ENCODE peak calls at places on chromosome 19, in nine cellular contexts. C, A, I, V, R, J, D, B and O are unnamed samples.

GRCh38 chr19:5424192-5424973 is 30.8 kb upstream of the ZNRF4 start:
- DNase-seq in B (no peak), I (no peak), R (no peak), D (no peak), V (no peak), J (no peak), C (no peak), A (no peak), O (no peak)

GRCh38 chr19:28332351-28332750 is 880.6 kb downstream of the UQCRFS1 start:
- DNase-seq in R (no peak), C (no peak), I (no peak), D (no peak), B (no peak), J (no peak), A (no peak), V (no peak), O (no peak)

GRCh38 chr19:56720281-56720680 is 48.7 kb upstream of the ZNF835 start:
- DNase-seq in A (no peak), D (no peak), V (no peak), J (no peak), R (no peak), I (no peak), C (no peak), B (no peak), O (no peak)

GRCh38 chr19:49818691-49819331 is 722 bp downstream of the MED25 start:
- DNase-seq in V (no peak), I (no peak), B (peak), R (no peak), A (no peak), C (no peak), D (no peak), J (no peak), O (peak)

GRCh38 chr19:5541456-5541855 is 26.3 kb downstream of the TINCR start:
- DNase-seq in D (no peak), B (no peak), R (no peak), C (no peak), V (no peak), J (no peak), A (no peak), I (no peak), O (no peak)

GRCh38 chr19:47190167-47190727 is 40.8 kb downstream of the BBC3 start:
- DNase-seq in C (no peak), R (peak), I (peak), B (peak), V (peak), D (peak), A (peak), J (peak), O (no peak)

GRCh38 chr19:48468806-48469055 is 438 bp upstream of the CYTH2 start:
- DNase-seq in V (no peak), A (no peak), D (no peak), I (no peak), B (no peak), R (no peak), J (no peak), C (no peak), O (no peak)

GRCh38 chr19:42023121-42023942 is 29.3 kb upstream of the ATP1A3 start:
- DNase-seq in A (peak), V (peak), B (peak), J (peak), C (peak), R (no peak), D (no peak), I (peak), O (peak)

GRCh38 chr19:6423499-6424189 is 967 bp downstream of the KHSRP start:
- DNase-seq in A (no peak), J (peak), I (peak), R (peak), D (peak), B (peak), C (peak), V (no peak), O (peak)

GRCh38 chr19:49155830-49156346 is 692 bp upstream of the HRC start:
- DNase-seq in B (peak), C (peak), I (no peak), A (no peak), V (no peak), J (no peak), D (no peak), R (no peak), O (peak)

GRCh38 chr19:47713046-47714021 is at the start of gene EHD2:
- DNase-seq in D (peak), R (peak), V (no peak), C (peak), B (peak), A (peak), J (peak), I (no peak), O (peak)

GRCh38 chr19:29378543-29379105 is 147.2 kb upstream of the VSTM2B start:
- DNase-seq in R (no peak), A (no peak), I (no peak), D (no peak), V (no peak), B (no peak), C (no peak), J (no peak), O (no peak)

GRCh38 chr19:6720369-6721112 is at the start of gene C3:
- DNase-seq in C (no peak), A (peak), I (no peak), J (peak), R (no peak), D (peak), V (no peak), B (no peak), O (no peak)

GRCh38 chr19:39518975-39519374 is 4.0 kb downstream of the SELENOV start:
- DNase-seq in C (peak), I (no peak), A (no peak), J (no peak), V (no peak), R (no peak), B (peak), D (no peak), O (no peak)

GRCh38 chr19:49823472-49823871 is 5.4 kb downstream of the MED25 start:
- DNase-seq in J (no peak), C (no peak), D (no peak), B (no peak), A (no peak), R (no peak), V (no peak), I (no peak), O (no peak)

GRCh38 chr19:44770550-44771257 is 7.0 kb upstream of the CBLC start:
- DNase-seq in D (peak), A (peak), V (peak), R (peak), B (peak), I (peak), J (peak), C (peak), O (peak)
- H3K4me3 ChIP-seq in D (no peak), A (no peak), V (peak), R (no peak), B (no peak), I (peak), J (no peak), C (no peak), O (no peak)

DNA sequence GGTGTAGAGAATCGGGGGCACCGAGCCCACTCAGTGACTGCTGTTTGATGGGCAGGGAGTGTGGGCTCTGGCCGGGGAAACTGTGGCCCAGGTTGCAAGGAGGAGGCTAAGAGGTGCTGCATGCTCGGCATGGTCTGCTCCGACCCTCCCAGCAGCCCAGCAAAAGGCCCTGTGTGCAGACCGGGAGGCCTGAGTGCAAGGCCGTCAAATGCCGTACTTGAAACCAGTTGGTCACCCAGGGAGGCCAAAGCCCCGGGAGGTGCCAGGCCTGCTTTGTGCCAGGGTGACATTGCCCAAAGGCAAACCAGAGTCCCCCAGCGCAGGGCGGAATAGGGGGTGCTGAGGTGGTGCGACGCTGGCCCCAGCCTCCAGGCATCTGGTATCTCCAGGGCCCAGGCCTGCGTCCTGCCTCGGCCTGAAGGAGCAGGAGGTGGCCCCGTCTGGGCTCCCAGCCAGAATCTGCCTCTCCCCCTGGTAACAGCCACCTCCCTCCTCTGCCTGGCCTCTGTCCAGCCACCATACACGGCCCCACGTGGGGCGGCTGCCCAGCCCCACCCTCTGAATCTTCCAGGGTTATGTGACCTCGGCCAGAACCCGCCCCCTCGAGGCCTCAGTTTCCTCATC is 4.0 kb downstream of the PIK3R2 start:
- DNase-seq in D (peak), C (no peak), J (peak), A (peak), V (peak), I (peak), B (peak), R (peak), O (no peak)
- H3K4me2 ChIP-seq in D (peak), C (no peak), J (peak), A (peak), V (peak), I (no peak), B (peak), R (peak), O (peak)

GRCh38 chr19:590396-590745 is 690 bp downstream of the HCN2 start:
- DNase-seq in A (no peak), J (peak), R (no peak), I (peak), D (peak), C (no peak), B (no peak), V (no peak), O (peak)

GRCh38 chr19:588758-589692 is 656 bp upstream of the HCN2 start:
- DNase-seq in B (no peak), C (peak), J (no peak), D (no peak), I (no peak), R (no peak), V (no peak), A (peak), O (peak)

GRCh38 chr19:589693-590395 is at the start of gene HCN2:
- DNase-seq in B (peak), R (no peak), I (no peak), D (no peak), A (no peak), C (no peak), V (no peak), J (no peak), O (no peak)

GRCh38 chr19:590750-591098 is 1.0 kb downstream of the HCN2 start:
- DNase-seq in C (no peak), R (no peak), I (no peak), V (no peak), D (no peak), B (no peak), J (no peak), A (no peak), O (no peak)

GRCh38 chr19:588093-588742 is 1.5 kb upstream of the HCN2 start:
- DNase-seq in C (peak), B (peak), R (no peak), A (peak), V (peak), D (peak), J (peak), I (peak), O (peak)
- TF ChIP-seq CTCF in C (peak), B (peak), R (no peak), A (peak), V (peak), D (peak), J (peak), I (peak), O (peak)

GRCh38 chr19:7923295-7924191 is 2.4 kb downstream of the CTXN1 start:
- DNase-seq in I (no peak), C (no peak), V (no peak), J (no peak), D (no peak), B (no peak), A (no peak), R (no peak), O (no peak)

GRCh38 chr19:7922841-7923205 is 2.7 kb downstream of the SNAPC2 start:
- DNase-seq in V (no peak), A (no peak), D (no peak), R (no peak), C (no peak), J (no peak), I (no peak), B (no peak), O (no peak)

GRCh38 chr19:7921302-7921954 is 1.3 kb downstream of the SNAPC2 start:
- DNase-seq in V (no peak), J (no peak), R (no peak), C (no peak), I (no peak), A (no peak), B (no peak), D (no peak), O (no peak)

GRCh38 chr19:7920520-7921301 is 573 bp downstream of the SNAPC2 start:
- DNase-seq in A (peak), I (peak), J (peak), C (peak), R (peak), D (peak), V (peak), B (peak), O (peak)

DNA sequence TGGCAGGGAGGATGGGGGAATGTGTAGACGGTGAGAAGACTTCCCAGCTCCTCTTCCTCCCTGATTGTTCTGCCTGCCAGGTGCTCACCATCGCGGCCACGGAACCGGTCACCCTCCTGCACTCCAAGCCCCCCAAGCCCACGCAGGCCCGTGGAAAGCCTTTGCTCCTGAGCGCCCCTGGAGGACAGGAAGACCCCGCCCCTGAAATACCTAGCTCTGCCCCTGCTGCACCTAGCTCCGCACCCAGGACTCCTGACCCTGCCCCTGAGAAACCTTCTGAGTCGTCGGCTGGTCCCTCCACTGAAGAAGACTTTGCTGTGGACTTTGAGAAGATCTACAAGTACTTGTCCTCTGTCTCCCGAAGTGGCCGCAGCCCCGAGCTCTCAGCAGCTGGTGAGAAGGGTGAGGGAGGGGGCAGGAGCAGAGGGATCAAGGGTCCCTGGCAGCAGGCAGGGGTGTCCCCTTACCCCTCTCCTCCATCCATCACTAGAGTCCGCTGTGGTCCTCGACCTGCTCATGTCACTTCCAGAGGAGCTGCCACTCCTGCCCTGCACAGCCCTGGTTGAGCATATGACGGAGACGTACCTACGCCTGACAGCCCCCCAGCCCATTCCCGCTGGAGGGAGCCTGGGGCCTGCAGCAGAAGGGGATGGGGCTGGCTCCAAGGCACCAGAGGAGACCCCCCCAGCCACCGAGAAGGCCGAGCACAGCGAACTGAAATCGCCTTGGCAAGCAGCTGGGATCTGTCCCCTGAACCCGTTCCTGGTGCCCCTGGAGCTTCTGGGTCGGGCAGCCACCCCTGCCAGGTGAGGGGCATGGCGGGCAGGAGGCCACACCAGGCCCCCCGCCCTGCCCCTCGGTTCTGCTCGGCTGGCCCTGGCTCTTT is 2.1 kb downstream of the SNAPC2 start:
- DNase-seq in C (no peak), I (no peak), R (no peak), J (no peak), V (no peak), A (no peak), B (no peak), D (no peak), O (no peak)
- H3K4me3 ChIP-seq in C (no peak), I (peak), R (no peak), J (no peak), V (no peak), A (no peak), B (peak), D (no peak), O (no peak)

DNA sequence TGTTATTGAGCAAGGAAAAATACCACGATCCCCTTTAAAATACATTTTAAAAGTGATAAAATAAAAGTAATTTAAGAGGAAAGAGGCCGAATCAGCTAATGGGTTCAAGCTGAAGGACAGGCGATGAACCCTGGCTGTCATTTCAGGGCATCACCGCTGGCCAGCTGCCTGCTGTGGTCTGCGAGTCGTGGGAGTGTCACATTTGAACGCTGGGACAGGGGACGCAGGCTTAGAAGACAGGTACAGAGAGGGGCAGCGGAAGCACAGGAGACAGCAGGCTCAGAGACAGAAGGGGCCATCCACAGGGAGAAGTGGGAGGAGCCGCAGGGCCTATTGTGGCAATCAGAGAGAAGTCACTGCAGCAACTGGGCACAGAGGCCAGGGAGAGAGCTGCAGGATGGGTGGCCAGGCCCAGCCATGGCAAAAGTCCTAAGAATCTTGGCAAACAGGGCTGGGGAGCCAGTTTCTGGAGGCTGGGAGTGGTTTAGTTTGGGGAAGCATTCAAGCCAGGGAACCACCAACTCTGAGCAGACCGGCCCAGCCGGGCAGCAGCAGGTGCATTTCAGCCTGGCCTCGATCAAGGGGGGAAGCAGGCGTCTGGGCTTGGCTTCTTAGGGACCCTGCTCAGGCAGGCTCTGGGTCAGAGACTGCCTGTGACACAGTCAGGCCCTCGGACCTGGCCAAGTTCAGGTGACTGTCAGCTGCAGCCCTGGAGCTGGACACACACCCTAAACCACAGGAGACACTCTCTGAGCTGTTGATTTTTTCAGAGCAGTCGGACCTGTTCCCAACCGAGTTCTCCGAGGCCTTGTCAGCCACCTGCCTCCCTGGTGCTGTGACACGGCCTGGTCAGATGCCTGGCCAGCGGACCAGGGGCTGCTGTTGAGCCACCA is 11.9 kb downstream of the SH3GL1 start:
- DNase-seq in V (no peak), D (peak), R (no peak), C (no peak), B (no peak), J (no peak), A (no peak), I (peak), O (peak)
- H3K4me2 ChIP-seq in V (no peak), D (no peak), R (no peak), C (no peak), B (no peak), J (no peak), A (no peak), I (peak), O (peak)